ENCODE peak calls at places on chromosomes 12 and 14, in six cellular contexts. S is A549, J is adrenal gland, X is prostate gland, A is IMR-90, Y is right lobe of liver. M is an unnamed sample.
A peak's percentile ranks its signal among the peaks of the same experiment; 100 is the strongest.

GRCh38 chr12:14452865-14453264 is 87.4 kb downstream of the ATF7IP start:
- DNase-seq in X (no peak), S (no peak), Y (no peak), A (no peak), J (no peak), M (no peak)

GRCh38 chr14:34678306-34678705 is 36.1 kb downstream of the CFL2 start:
- DNase-seq in Y (no peak), X (no peak), A (no peak), S (no peak), J (no peak), M (no peak)

GRCh38 chr12:12294215-12295005 is 27.6 kb upstream of the LRP6 start:
- DNase-seq in J (no peak), S (no peak), Y (peak; percentile 71), A (no peak), X (peak; percentile 32), M (peak; percentile 24)

GRCh38 chr14:61472025-61472672 is 150.8 kb downstream of the PRKCH start:
- DNase-seq in J (no peak), A (peak; percentile 99), S (peak; percentile 89), Y (peak; percentile 45), X (no peak), M (no peak)

GRCh38 chr12:71605034-71605433 is 58.6 kb downstream of the ZFC3H1 start:
- DNase-seq in X (peak; percentile 20), Y (no peak), S (no peak), J (no peak), A (no peak), M (no peak)

GRCh38 chr12:18217981-18218380 is 43.3 kb upstream of the PIK3C2G start:
- DNase-seq in A (peak; percentile 0), S (no peak), X (no peak), J (no peak), Y (no peak), M (no peak)

GRCh38 chr12:11543513-11544168 is 105.8 kb upstream of the ETV6 start:
- DNase-seq in J (no peak), A (peak; percentile 25), S (no peak), Y (no peak), X (no peak), M (no peak)

GRCh38 chr12:46459881-46460545 is 87.4 kb upstream of the SLC38A2 start:
- DNase-seq in Y (no peak), A (no peak), S (no peak), J (no peak), X (no peak), M (peak; percentile 34)

GRCh38 chr12:62537544-62537943 is 70.9 kb downstream of the MON2 start:
- DNase-seq in S (peak; percentile 57), A (peak; percentile 78), J (peak; percentile 56), X (peak; percentile 20), Y (peak; percentile 52), M (peak; percentile 32)

GRCh38 chr14:94673071-94673470 is 60.9 kb downstream of the SERPINA3 start:
- DNase-seq in S (no peak), Y (peak; percentile 20), X (no peak), J (no peak), A (no peak), M (no peak)

GRCh38 chr12:1800646-1801284 is 19.6 kb upstream of the LRTM2 start:
- DNase-seq in Y (peak; percentile 63), A (peak; percentile 54), X (no peak), S (peak; percentile 37), J (peak; percentile 30), M (no peak)

GRCh38 chr12:2185751-2186341 is 133.1 kb downstream of the CACNA1C start:
- DNase-seq in A (no peak), X (no peak), S (no peak), J (no peak), Y (no peak), M (no peak)

GRCh38 chr12:14258468-14258947 is 107.0 kb upstream of the ATF7IP start:
- DNase-seq in Y (peak; percentile 58), J (no peak), S (no peak), X (no peak), A (peak; percentile 7), M (peak; percentile 33)

GRCh38 chr14:50260511-50260910 is 29.1 kb upstream of the SOS2 start:
- DNase-seq in J (no peak), Y (no peak), A (peak; percentile 52), S (peak; percentile 40), X (no peak), M (no peak)

GRCh38 chr12:1660304-1661187 is 30.3 kb upstream of the ADIPOR2 start:
- DNase-seq in X (peak; percentile 81), J (peak; percentile 81), Y (peak; percentile 94), A (no peak), S (peak; percentile 22), M (peak; percentile 77)

GRCh38 chr12:92702754-92703679 is at the start of gene PLEKHG7:
- DNase-seq in A (no peak), J (no peak), S (peak; percentile 9), Y (no peak), X (no peak), M (no peak)

GRCh38 chr12:57496822-57497221 is 9.0 kb downstream of the MARS1 start:
- DNase-seq in S (no peak), J (no peak), Y (no peak), X (no peak), A (no peak), M (no peak)

GRCh38 chr12:8860165-8860961 is 37.9 kb downstream of the A2ML1 start:
- DNase-seq in A (peak; percentile 54), J (peak; percentile 50), Y (no peak), S (peak; percentile 69), X (peak; percentile 44), M (peak; percentile 49)

GRCh38 chr14:71595441-71595840 is 336.8 kb upstream of the RGS6 start:
- DNase-seq in X (no peak), S (no peak), Y (no peak), A (no peak), J (no peak), M (no peak)

GRCh38 chr14:78967111-78967809 is 797.1 kb downstream of the NRXN3 start:
- DNase-seq in J (no peak), Y (no peak), A (peak; percentile 85), S (no peak), X (no peak), M (no peak)

GRCh38 chr14:101062065-101062450 is 158.5 kb upstream of the RTL1 start:
- DNase-seq in X (no peak), A (no peak), Y (no peak), S (no peak), J (peak; percentile 6), M (no peak)

GRCh38 chr14:31770271-31770670 is 209.1 kb downstream of the NUBPL start:
- DNase-seq in X (no peak), S (no peak), A (no peak), J (no peak), Y (no peak), M (no peak)

GRCh38 chr12:105292705-105293104 is 37.8 kb upstream of the C12orf75 start:
- DNase-seq in S (peak; percentile 64), Y (no peak), A (peak; percentile 31), X (no peak), J (no peak), M (no peak)

GRCh38 chr14:88270781-88271180 is 52.3 kb downstream of the KCNK10 start:
- DNase-seq in Y (peak; percentile 82), X (no peak), S (no peak), A (no peak), J (no peak), M (no peak)

GRCh38 chr14:96574633-96575191 is 72.5 kb downstream of the PAPOLA start:
- DNase-seq in A (peak; percentile 82), J (no peak), S (no peak), Y (no peak), X (peak; percentile 34), M (peak; percentile 49)

GRCh38 chr12:131529196-131530040 is 181.5 kb upstream of the SFSWAP start:
- DNase-seq in A (no peak), J (no peak), X (no peak), S (peak; percentile 9), Y (no peak), M (no peak)
- H3K9me3 ChIP-seq in A (peaks cover 32% of the 10 kb centered on the region), J (no peaks in the 10 kb centered on the region), X (no peaks in the 10 kb centered on the region), S (no peaks in the 10 kb centered on the region), Y (no peaks in the 10 kb centered on the region), M (no peaks in the 10 kb centered on the region)

DNA sequence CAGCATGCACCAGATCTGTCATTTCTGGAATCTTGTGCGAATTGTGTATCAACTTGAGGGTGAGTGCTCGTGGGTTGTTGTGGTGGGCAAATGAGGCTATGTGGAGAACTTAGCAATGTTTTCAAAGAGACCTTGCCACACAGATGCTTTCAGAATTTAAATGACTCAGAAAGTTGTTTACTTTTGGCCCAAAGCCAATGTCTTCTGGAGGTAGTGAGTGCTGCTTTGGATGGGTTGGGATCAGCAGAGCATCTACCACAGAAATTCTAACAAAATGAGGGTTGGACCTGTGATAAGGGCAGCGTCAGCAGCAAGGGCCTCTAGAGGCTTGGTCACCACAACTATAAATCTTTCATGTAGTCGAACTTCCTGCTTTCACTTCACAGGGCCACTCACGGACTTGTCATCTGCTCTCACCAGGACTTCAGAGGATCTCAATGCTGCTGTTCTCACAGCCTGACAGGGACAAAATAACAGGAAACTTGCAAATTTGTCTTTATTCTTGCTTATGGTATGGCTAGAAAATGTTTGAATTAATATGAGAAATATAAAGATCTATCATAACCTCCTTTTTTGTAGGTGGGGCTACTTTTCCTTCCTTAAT is 111.4 kb downstream of the DACT1 start:
- DNase-seq in S (peak; percentile 76), J (peak; percentile 67), X (peak; percentile 13), Y (no peak), A (peak; percentile 98), M (no peak)
- TF ChIP-seq POLR2A in S (no peak), J (no peak), X (no peak), Y (no peak), A (no peak), M (no peak)

DNA sequence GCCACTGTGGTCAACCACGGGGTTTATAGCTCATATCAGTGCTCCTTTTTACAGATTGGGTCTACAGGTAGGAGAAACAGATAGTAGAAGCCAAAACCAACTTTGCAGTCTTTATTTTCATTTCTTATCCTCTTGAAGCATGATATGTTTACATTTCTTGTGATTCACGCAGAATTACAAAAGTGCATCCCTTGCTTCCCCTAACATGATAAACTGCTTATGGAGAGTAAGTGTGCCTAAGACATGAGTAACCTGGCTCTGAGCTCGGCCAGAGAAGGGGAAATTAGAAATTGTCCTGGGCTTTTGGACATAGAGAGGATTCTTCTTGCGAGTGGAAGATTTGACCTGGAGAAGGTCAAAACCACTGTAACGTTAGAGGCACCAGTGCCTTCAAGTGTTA is 18.5 kb downstream of the PWP1 start:
- DNase-seq in J (no peak), A (peak; percentile 74), S (no peak), X (no peak), Y (no peak), M (no peak)
- H3K9me3 ChIP-seq in J (no peaks in the 10 kb centered on the region), A (peaks cover 2% of the 10 kb centered on the region), S (no peaks in the 10 kb centered on the region), X (no peaks in the 10 kb centered on the region), Y (no peaks in the 10 kb centered on the region), M (no peaks in the 10 kb centered on the region)

DNA sequence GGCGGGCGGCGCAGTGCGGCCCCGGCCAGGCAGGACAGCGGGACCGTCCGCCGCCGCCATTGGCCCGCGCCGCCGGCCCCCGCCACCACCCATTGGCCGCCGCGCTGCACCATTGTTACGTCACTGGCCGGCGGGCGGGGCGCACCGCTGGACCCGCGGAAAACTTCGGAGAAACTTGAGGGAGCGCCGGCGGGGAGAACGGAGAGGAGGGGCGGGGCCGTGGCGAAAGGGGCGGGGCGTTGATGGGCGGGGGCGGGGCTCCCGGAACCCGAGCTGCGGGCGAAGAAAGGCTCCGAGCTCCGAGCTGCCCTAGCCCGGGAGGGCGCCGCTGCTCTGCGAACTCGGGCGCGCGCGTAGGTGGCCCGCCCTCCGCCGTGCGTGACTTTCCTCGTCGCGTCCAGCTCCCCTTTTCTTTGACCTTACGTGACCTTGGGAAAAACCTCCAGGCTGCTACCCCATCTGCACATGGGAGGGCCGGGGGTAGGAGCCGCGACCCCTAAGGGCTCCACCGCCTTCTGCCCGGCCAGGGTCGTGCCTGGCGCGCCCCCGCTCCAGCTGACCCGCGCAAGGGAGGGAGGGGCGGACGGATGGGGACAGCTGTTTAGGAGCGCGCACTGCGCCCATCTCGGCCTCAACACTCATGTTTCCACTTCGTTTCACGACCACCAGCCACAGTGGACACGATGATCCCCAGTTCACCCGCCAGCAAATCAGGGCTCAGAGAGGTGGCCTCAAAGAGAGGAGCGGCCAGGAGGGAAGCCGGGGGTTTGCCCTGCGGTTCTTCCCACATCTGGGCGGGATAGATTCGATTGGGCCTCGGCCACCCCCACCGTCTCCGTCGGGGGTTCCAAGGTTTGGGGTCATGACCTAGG is at the start of gene ANKRD9:
- DNase-seq in J (peak; percentile 96), A (peak; percentile 89), Y (peak; percentile 96), X (peak; percentile 96), S (peak; percentile 93), M (peak; percentile 94)
- TF ChIP-seq POLR2A in J (no peak), A (no peak), Y (no peak), X (peak; percentile 81), S (peak; percentile 31), M (no peak)